ENCODE peak calls at places on chromosomes 1 and 21, in four cellular contexts. J is SK-N-SH, N is NT2/D1, V is HCT116. S is an unnamed sample.

GRCh38 chr1:193111641-193112090 is 6.5 kb upstream of the GLRX2 start:
- DNase-seq in J (no peak), N (no peak), V (peak), S (no peak)

GRCh38 chr1:156284762-156285161 is 637 bp downstream of the TMEM79 start:
- DNase-seq in J (no peak), N (no peak), V (no peak), S (no peak)

GRCh38 chr1:234683856-234684632 is 74.1 kb upstream of the IRF2BP2 start:
- DNase-seq in J (no peak), N (peak), V (peak), S (no peak)

GRCh38 chr1:247338723-247339270 is 7.1 kb upstream of the ZNF496 start:
- DNase-seq in J (no peak), N (no peak), V (no peak), S (no peak)

GRCh38 chr1:66676616-66677298 is 75.5 kb upstream of the DYNLT5 start:
- DNase-seq in J (no peak), N (no peak), V (no peak), S (no peak)

GRCh38 chr1:229117664-229118300 is 153.1 kb upstream of the RAB4A start:
- DNase-seq in J (no peak), N (no peak), V (no peak), S (no peak)

GRCh38 chr1:2587071-2587859 is 688 bp downstream of the PRXL2B start:
- DNase-seq in J (peak), N (no peak), V (no peak), S (no peak)

GRCh38 chr21:31284797-31285397 is 59.2 kb downstream of the TIAM1 start:
- DNase-seq in J (no peak), N (no peak), V (peak), S (no peak)

GRCh38 chr1:77642941-77643340 is 39.5 kb downstream of the ZZZ3 start:
- DNase-seq in J (no peak), N (no peak), V (no peak), S (no peak)

GRCh38 chr1:41939194-41939593 is 20.5 kb upstream of the HIVEP3 start:
- DNase-seq in J (no peak), N (no peak), V (no peak), S (no peak)

GRCh38 chr21:38831526-38832467 is 26.1 kb downstream of the ETS2 start:
- DNase-seq in J (no peak), N (no peak), V (peak), S (no peak)

GRCh38 chr1:165423181-165423580 is 21.7 kb downstream of the RXRG start:
- DNase-seq in J (no peak), N (no peak), V (no peak), S (no peak)

GRCh38 chr1:214003233-214003632 is 15.5 kb downstream of the PROX1 start:
- DNase-seq in J (no peak), N (no peak), V (no peak), S (peak)

GRCh38 chr1:200981278-200981677 is 42.2 kb downstream of the KIF21B start:
- DNase-seq in J (no peak), N (no peak), V (no peak), S (no peak)

GRCh38 chr1:48654606-48655210 is 122.0 kb downstream of the BEND5 start:
- DNase-seq in J (peak), N (no peak), V (no peak), S (no peak)

GRCh38 chr1:43835141-43836021 is 98.2 kb upstream of the ARTN start:
- DNase-seq in J (peak), N (peak), V (peak), S (peak)

GRCh38 chr1:110674337-110675059 is at the start of gene KCNA3:
- DNase-seq in J (peak), N (peak), V (no peak), S (no peak)

GRCh38 chr21:42513151-42513984 is at the start of gene SLC37A1:
- DNase-seq in J (peak), N (no peak), V (no peak), S (peak)

GRCh38 chr1:209653915-209654351 is 1.7 kb upstream of the LAMB3 start:
- DNase-seq in J (no peak), N (no peak), V (no peak), S (no peak)
- TF ChIP-seq YY1 in J (no peak), N (no peak), V (no peak), S (no peak)

GRCh38 chr1:202005958-202006357 is 4.4 kb upstream of the ELF3 start:
- DNase-seq in J (no peak), N (no peak), V (no peak), S (no peak)
- TF ChIP-seq YY1 in J (no peak), N (no peak), V (no peak), S (no peak)

DNA sequence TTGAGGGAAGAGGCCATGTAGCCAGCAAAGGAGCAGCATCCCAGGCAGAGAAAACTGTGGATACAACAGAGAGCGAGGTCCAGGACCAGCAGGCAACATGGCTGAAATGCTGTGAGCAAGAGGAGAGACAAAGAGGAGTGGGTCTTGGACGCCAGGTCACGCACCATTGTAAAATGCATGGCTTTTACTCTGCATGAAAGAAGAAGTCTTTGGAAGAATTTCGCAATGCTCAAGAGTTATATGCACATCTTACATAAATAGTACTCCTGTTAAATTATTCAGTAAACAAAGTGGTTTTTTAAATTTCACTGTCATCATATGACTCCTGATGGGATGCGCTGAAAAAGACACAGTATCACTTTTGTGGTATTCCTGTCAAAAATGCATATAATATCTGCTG is 3.5 kb downstream of the CD244 start:
- DNase-seq in J (no peak), N (no peak), V (no peak), S (no peak)
- TF ChIP-seq YY1 in J (no peak), N (no peak), V (no peak), S (no peak)

GRCh38 chr1:160416369-160416768 is 16.0 kb downstream of the VANGL2 start:
- DNase-seq in J (peak), N (no peak), V (peak), S (peak)
- TF ChIP-seq YY1 in J (no peak), N (no peak), V (no peak), S (no peak)

GRCh38 chr1:116268211-116268610 is 104.8 kb upstream of the ATP1A1 start:
- DNase-seq in J (no peak), N (no peak), V (no peak), S (no peak)
- TF ChIP-seq YY1 in J (no peak), N (no peak), V (no peak), S (no peak)

GRCh38 chr1:80982831-80983230 is 817.9 kb upstream of the ADGRL2 start:
- DNase-seq in J (no peak), N (no peak), V (no peak), S (no peak)
- TF ChIP-seq YY1 in J (no peak), N (no peak), V (no peak), S (no peak)

GRCh38 chr1:167196185-167196584 is 24.5 kb upstream of the POU2F1 start:
- DNase-seq in J (no peak), N (no peak), V (no peak), S (no peak)
- TF ChIP-seq YY1 in J (no peak), N (no peak), V (no peak), S (no peak)

DNA sequence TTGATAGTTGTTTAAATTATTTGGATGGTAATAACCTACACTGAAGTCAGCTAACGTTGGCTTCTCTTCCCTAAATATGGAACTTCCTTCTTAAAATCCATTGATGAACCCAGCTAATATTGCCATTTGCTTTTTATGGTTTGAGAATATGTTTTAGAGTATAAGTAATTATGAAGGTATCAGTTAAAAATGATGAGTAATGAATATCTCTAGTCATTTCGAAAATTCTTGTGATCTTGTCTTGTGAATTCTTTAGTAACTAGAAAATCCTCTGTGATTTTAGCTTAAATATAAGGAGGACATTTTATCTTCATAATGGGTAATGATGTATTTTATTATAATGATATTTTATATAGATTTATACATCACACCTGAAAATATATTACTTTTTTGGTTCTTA is 50.5 kb downstream of the ADGRL2 start:
- DNase-seq in J (no peak), N (no peak), V (no peak), S (no peak)
- TF ChIP-seq YY1 in J (no peak), N (no peak), V (no peak), S (no peak)

GRCh38 chr1:107618539-107618938 is 346.4 kb downstream of the VAV3 start:
- DNase-seq in J (no peak), N (no peak), V (no peak), S (no peak)

GRCh38 chr1:107622540-107622939 is 342.4 kb downstream of the VAV3 start:
- DNase-seq in J (no peak), N (no peak), V (no peak), S (no peak)

GRCh38 chr1:107620753-107621152 is 344.2 kb downstream of the VAV3 start:
- DNase-seq in J (no peak), N (no peak), V (no peak), S (no peak)

GRCh38 chr1:107617456-107617855 is 347.5 kb downstream of the VAV3 start:
- DNase-seq in J (no peak), N (no peak), V (no peak), S (no peak)

GRCh38 chr1:107617921-107618320 is 347.1 kb downstream of the VAV3 start:
- DNase-seq in J (no peak), N (no peak), V (no peak), S (no peak)
- TF ChIP-seq YY1 in J (no peak), N (no peak), V (no peak), S (no peak)

S was measured in K562.